ENCODE peak calls at places on chromosome 3, in six cellular contexts. A is H9, O is neural progenitor cell, S is endodermal cell, M is lower lobe of right lung, P is ascending aorta. K is an unnamed sample.

GRCh38 chr3:59872121-59872520 is 822.3 kb upstream of the CFAP20DC start:
- DNase-seq in P (no peak), O (no peak), M (no peak), S (no peak), A (no peak), K (no peak)

GRCh38 chr3:147669076-147669475 is 259.9 kb downstream of the ZIC1 start:
- DNase-seq in S (no peak), A (no peak), O (peak; percentile 34), P (no peak), M (no peak), K (no peak)

GRCh38 chr3:132549890-132550578 is 47.0 kb upstream of the ACKR4 start:
- DNase-seq in A (no peak), S (no peak), P (no peak), M (no peak), O (no peak), K (no peak)

GRCh38 chr3:64954995-64955636 is 267.3 kb upstream of the ADAMTS9 start:
- DNase-seq in P (no peak), M (no peak), O (no peak), A (no peak), S (no peak), K (no peak)

GRCh38 chr3:42688487-42689420 is 3.4 kb downstream of the KLHL40 start:
- DNase-seq in M (peak; percentile 28), O (no peak), S (no peak), A (no peak), P (no peak), K (no peak)

GRCh38 chr3:32335365-32336122 is 56.1 kb upstream of the CMTM7 start:
- DNase-seq in S (no peak), P (no peak), M (no peak), O (no peak), A (no peak), K (no peak)

GRCh38 chr3:195806211-195806915 is 5.4 kb downstream of the MUC4 start:
- DNase-seq in S (peak; percentile 91), O (peak; percentile 74), P (no peak), A (peak; percentile 92), M (no peak), K (no peak)

GRCh38 chr3:189041482-189042090 is 130.2 kb upstream of the TPRG1 start:
- DNase-seq in M (no peak), S (peak; percentile 91), A (peak; percentile 76), O (peak; percentile 77), P (no peak), K (no peak)

GRCh38 chr3:185939721-185940120 is 1.9 kb upstream of the TRA2B start:
- DNase-seq in A (no peak), O (no peak), P (no peak), M (no peak), S (no peak), K (no peak)

GRCh38 chr3:185943363-185944106 is 5.7 kb upstream of the TRA2B start:
- DNase-seq in O (peak; percentile 80), A (peak; percentile 95), S (peak; percentile 98), M (peak; percentile 89), P (peak; percentile 44), K (peak; percentile 90)

GRCh38 chr3:185942907-185943306 is 5.1 kb upstream of the TRA2B start:
- DNase-seq in A (no peak), P (no peak), M (no peak), S (peak; percentile 57), O (no peak), K (no peak)

GRCh38 chr3:185940951-185941350 is 3.1 kb upstream of the TRA2B start:
- DNase-seq in S (no peak), M (no peak), A (no peak), O (no peak), P (no peak), K (no peak)

DNA sequence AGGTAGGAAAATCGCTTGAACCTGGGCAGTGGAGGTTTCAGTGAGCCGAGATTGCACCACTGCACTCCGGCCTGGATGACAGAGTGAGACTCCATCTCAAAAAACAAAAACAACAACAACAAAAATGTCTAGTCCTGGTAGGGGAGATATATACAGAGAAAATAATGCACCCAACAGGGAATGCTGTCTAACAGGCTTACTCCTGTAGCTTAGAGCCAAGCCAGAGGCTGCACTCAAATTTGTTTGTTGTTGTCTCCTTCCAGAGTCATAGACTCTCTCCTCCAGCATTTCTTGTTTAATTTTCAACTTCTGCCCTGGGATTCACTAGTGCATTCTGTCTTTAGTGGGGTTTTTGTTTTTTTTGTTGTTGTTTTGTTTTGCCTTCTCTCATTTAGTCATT is 4.6 kb upstream of the TRA2B start:
- DNase-seq in A (no peak), P (no peak), O (no peak), M (no peak), S (no peak), K (no peak)
- H3K27ac ChIP-seq in A (no peak overlapping the region), P (peak overlapping the region; percentile 66), O (no peak overlapping the region), M (no peak overlapping the region), S (no peak overlapping the region), K (no peak overlapping the region)

DNA sequence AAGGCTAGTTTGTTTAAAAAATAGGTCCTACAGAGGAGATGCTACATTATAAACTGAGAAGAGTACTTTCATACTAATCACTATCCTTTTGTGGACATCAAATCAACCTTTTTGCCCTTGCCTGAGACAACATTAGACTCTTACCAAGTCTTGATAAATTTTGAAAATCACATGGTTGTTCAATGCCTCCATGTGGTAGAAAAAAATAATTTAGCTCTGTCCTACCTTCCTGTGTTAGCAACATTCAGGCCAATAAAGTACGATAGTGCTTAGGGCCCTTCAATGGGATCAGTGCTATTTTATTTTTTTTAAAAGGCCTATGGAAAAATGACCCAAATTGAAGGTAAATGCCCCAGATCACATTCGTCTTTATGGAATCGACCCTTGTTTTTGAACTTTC is 5.0 kb upstream of the UBE2E1 start:
- DNase-seq in S (no peak), O (no peak), P (no peak), A (no peak), M (no peak), K (no peak)
- TF ChIP-seq CTCF in S (no peak), O (no peak), P (no peak), A (no peak), M (peak; percentile 22), K (no peak)

GRCh38 chr3:170732660-170733245 is 137.2 kb downstream of the RPL22L1 start:
- DNase-seq in P (no peak), O (no peak), A (no peak), S (no peak), M (no peak), K (no peak)

GRCh38 chr3:170735821-170736220 is 134.2 kb downstream of the RPL22L1 start:
- DNase-seq in O (no peak), M (no peak), S (no peak), A (no peak), P (no peak), K (no peak)

GRCh38 chr3:170737763-170738162 is 132.2 kb downstream of the RPL22L1 start:
- DNase-seq in A (no peak), M (no peak), P (no peak), S (no peak), O (no peak), K (no peak)

GRCh38 chr3:170734043-170734736 is 135.8 kb downstream of the RPL22L1 start:
- DNase-seq in M (no peak), P (no peak), O (peak; percentile 3), S (peak; percentile 56), A (no peak), K (no peak)

GRCh38 chr3:170734737-170735070 is 135.3 kb downstream of the RPL22L1 start:
- DNase-seq in P (no peak), S (no peak), O (no peak), M (no peak), A (no peak), K (no peak)
- H3K4me1 ChIP-seq in P (no peaks in the 10 kb centered on the region), S (peaks cover 15% of the 10 kb centered on the region), O (peaks cover 5% of the 10 kb centered on the region), M (no peaks in the 10 kb centered on the region), A (no peaks in the 10 kb centered on the region), K (no peaks in the 10 kb centered on the region)

GRCh38 chr3:185630182-185630622 is 44.1 kb downstream of the SENP2 start:
- DNase-seq in P (no peak), M (peak; percentile 45), A (no peak), S (no peak), O (no peak), K (peak; percentile 65)
- H3K27ac ChIP-seq in P (no peak overlapping the region), M (peak overlapping the region; percentile 74), A (no peak overlapping the region), S (no peak overlapping the region), O (no peak overlapping the region), K (no peak overlapping the region)

GRCh38 chr3:68009865-68010264 is 355.5 kb upstream of the SUCLG2 start:
- DNase-seq in P (no peak), M (no peak), O (no peak), A (no peak), S (no peak), K (no peak)

DNA sequence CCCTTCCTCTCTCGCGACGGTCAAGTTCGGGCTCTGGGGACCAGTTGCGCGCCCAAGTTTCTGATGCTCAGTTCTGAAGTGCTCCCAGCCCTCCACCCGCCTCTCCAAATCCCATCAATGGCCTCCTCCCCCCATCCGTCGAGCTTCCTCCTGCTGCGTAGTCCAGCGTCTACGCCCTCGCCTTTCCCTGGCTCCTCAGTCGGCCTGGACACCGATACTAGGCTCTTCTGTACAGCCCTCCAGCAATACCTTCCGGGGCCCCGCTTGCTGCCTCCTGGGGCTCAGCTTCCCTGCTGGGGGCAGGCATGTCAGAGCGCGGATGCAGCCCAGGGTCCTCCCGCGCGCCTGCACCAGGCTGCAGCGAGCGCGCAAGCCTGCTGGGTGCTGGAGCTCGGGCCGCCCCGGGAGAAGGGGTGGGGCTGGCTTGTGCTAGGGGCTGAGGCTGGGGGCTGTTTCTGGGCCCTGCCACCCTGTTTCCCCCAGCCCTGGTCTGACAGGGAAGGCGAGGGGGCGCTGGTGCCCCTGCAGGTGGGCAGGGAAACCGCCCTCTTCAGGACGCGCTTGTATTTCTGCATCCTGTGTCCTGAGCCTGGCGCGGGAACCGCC is 353.3 kb upstream of the SUCLG2 start:
- DNase-seq in M (no peak), P (no peak), S (peak; percentile 84), A (peak; percentile 69), O (peak; percentile 73), K (no peak)
- TF ChIP-seq CTCF in M (no peak), P (no peak), S (peak; percentile 82), A (peak; percentile 72), O (peak; percentile 64), K (no peak)